ENCODE peak calls at places on chromosomes 13 and 19, in eight cellular contexts. L is activated T-cell treated with anti-CD3 and anti-CD28 coated beads for 24 hours, X is Right ventricle myocardium superior, I is GM04503, Y is fibroblast of pulmonary artery, K is upper lobe of right lung, Z is retina, U is esophagus muscularis mucosa. B is an unnamed sample.

GRCh38 chr19:48608798-48609263 is 2.3 kb downstream of the SPACA4 start:
- DNase-seq in L (no peak), X (peak; percentile 54), I (no peak), Y (peak; percentile 49), K (no peak), Z (peak; percentile 69), U (no peak), B (peak; percentile 80)

GRCh38 chr13:95644611-95645052 is at the start of gene DZIP1:
- DNase-seq in L (no peak), X (peak; percentile 87), I (peak; percentile 42), Y (peak; percentile 88), K (peak; percentile 75), Z (no peak), U (no peak), B (peak; percentile 94)

GRCh38 chr19:10201176-10201575 is 6.4 kb upstream of the DNMT1 start:
- DNase-seq in L (no peak), X (no peak), I (no peak), Y (no peak), K (no peak), Z (no peak), U (no peak), B (no peak)

GRCh38 chr13:24050292-24050711 is 110.2 kb upstream of the SPATA13 start:
- DNase-seq in L (no peak), X (peak; percentile 65), I (no peak), Y (peak; percentile 69), K (peak; percentile 75), Z (no peak), U (no peak), B (no peak)

GRCh38 chr19:16457195-16457953 is 14.4 kb downstream of the EPS15L1 start:
- DNase-seq in L (no peak), X (peak; percentile 66), I (no peak), Y (peak; percentile 53), K (no peak), Z (peak; percentile 62), U (no peak), B (peak; percentile 82)

GRCh38 chr13:45456196-45456972 is 8.4 kb upstream of the COG3 start:
- DNase-seq in L (no peak), X (no peak), I (no peak), Y (peak; percentile 36), K (no peak), Z (no peak), U (no peak), B (no peak)

GRCh38 chr19:55312621-55313117 is 12.5 kb downstream of the TMEM150B start:
- DNase-seq in L (no peak), X (no peak), I (no peak), Y (no peak), K (no peak), Z (no peak), U (no peak), B (no peak)

GRCh38 chr13:99757756-99758464 is 213.7 kb downstream of the ZIC5 start:
- DNase-seq in L (no peak), X (no peak), I (no peak), Y (no peak), K (no peak), Z (no peak), U (no peak), B (no peak)

GRCh38 chr19:33242911-33243310 is 17.3 kb upstream of the SLC7A10 start:
- DNase-seq in L (no peak), X (no peak), I (no peak), Y (no peak), K (no peak), Z (no peak), U (no peak), B (no peak)

GRCh38 chr13:96481482-96481881 is 391.6 kb downstream of the HS6ST3 start:
- DNase-seq in L (no peak), X (no peak), I (no peak), Y (no peak), K (no peak), Z (no peak), U (no peak), B (no peak)

GRCh38 chr13:53150568-53150967 is 122.0 kb downstream of the OLFM4 start:
- DNase-seq in L (no peak), X (no peak), I (no peak), Y (no peak), K (no peak), Z (no peak), U (no peak), B (no peak)

GRCh38 chr13:32316476-32316875 is 1.2 kb downstream of the BRCA2 start:
- DNase-seq in L (no peak), X (no peak), I (no peak), Y (no peak), K (no peak), Z (no peak), U (no peak), B (no peak)

GRCh38 chr19:47158879-47159509 is 28.4 kb downstream of the SAE1 start:
- DNase-seq in L (peak; percentile 33), X (no peak), I (no peak), Y (peak; percentile 36), K (no peak), Z (no peak), U (no peak), B (no peak)

GRCh38 chr13:43307921-43308433 is 284.6 kb downstream of the DNAJC15 start:
- DNase-seq in L (no peak), X (peak; percentile 91), I (peak; percentile 64), Y (peak; percentile 95), K (peak; percentile 87), Z (peak; percentile 54), U (no peak), B (peak; percentile 93)

GRCh38 chr13:72622546-72622945 is 104.9 kb downstream of the MZT1 start:
- DNase-seq in L (no peak), X (no peak), I (no peak), Y (no peak), K (no peak), Z (no peak), U (no peak), B (no peak)

B was measured in posterior vena cava.